ENCODE peak calls at places on chromosomes 3 and 15, in four cellular contexts. M, I, X and Q are unnamed samples.

GRCh38 chr3:108862865-108863798 is 40.5 kb downstream of the TRAT1 start:
- DNase-seq in M (no peak), I (no peak), X (peak; percentile 60), Q (no peak)

GRCh38 chr3:146342971-146343370 is 92.1 kb upstream of the PLSCR4 start:
- DNase-seq in M (no peak), I (no peak), X (peak; percentile 5), Q (no peak)

GRCh38 chr3:159131376-159131775 is 329.5 kb downstream of the MFSD1 start:
- DNase-seq in M (no peak), I (no peak), X (peak; percentile 5), Q (no peak)

GRCh38 chr3:57852896-57853295 is 96.8 kb downstream of the SLMAP start:
- DNase-seq in M (no peak), I (no peak), X (peak; percentile 32), Q (no peak)

GRCh38 chr3:188199386-188199785 is 45.4 kb downstream of the LPP start:
- DNase-seq in M (no peak), I (no peak), X (no peak), Q (no peak)

GRCh38 chr15:83283813-83284562 is 476 bp downstream of the BNC1 start:
- DNase-seq in M (no peak), I (peak; percentile 33), X (peak; percentile 62), Q (no peak)

GRCh38 chr3:188323067-188323842 is 169.3 kb downstream of the LPP start:
- DNase-seq in M (no peak), I (no peak), X (no peak), Q (no peak)

GRCh38 chr15:64013179-64014043 is 32.9 kb downstream of the DAPK2 start:
- DNase-seq in M (no peak), I (no peak), X (peak; percentile 19), Q (peak; percentile 61)

GRCh38 chr3:47865192-47865591 is 62.3 kb downstream of the DHX30 start:
- DNase-seq in M (no peak), I (no peak), X (peak; percentile 26), Q (no peak)

GRCh38 chr15:85730001-85730820 is 64.5 kb downstream of the KLHL25 start:
- DNase-seq in M (peak; percentile 61), I (no peak), X (peak; percentile 74), Q (peak; percentile 81)

GRCh38 chr3:138442433-138442832 is 8.0 kb downstream of the ESYT3 start:
- DNase-seq in M (no peak), I (no peak), X (peak; percentile 69), Q (peak; percentile 79)

GRCh38 chr3:133880287-133880686 is 15.4 kb downstream of the RAB6B start:
- DNase-seq in M (no peak), I (peak; percentile 15), X (no peak), Q (no peak)

GRCh38 chr15:73727330-73728018 is 25.7 kb downstream of the INSYN1 start:
- DNase-seq in M (no peak), I (no peak), X (peak; percentile 90), Q (no peak)

GRCh38 chr3:137764563-137765309 is 621 bp downstream of the SOX14 start:
- DNase-seq in M (no peak), I (peak; percentile 51), X (no peak), Q (peak; percentile 1)

GRCh38 chr3:16366-16765 is 180.2 kb upstream of the CHL1 start:
- DNase-seq in M (no peak), I (no peak), X (no peak), Q (no peak)

GRCh38 chr15:70054366-70054765 is 43.4 kb downstream of the TLE3 start:
- DNase-seq in M (no peak), I (no peak), X (no peak), Q (no peak)

GRCh38 chr3:132029182-132029902 is 5.5 kb downstream of the CPNE4 start:
- DNase-seq in M (peak; percentile 83), I (peak; percentile 96), X (peak; percentile 71), Q (peak; percentile 97)

GRCh38 chr3:90054306-90054705 is 946.9 kb downstream of the EPHA3 start:
- DNase-seq in M (no peak), I (no peak), X (no peak), Q (no peak)

DNA sequence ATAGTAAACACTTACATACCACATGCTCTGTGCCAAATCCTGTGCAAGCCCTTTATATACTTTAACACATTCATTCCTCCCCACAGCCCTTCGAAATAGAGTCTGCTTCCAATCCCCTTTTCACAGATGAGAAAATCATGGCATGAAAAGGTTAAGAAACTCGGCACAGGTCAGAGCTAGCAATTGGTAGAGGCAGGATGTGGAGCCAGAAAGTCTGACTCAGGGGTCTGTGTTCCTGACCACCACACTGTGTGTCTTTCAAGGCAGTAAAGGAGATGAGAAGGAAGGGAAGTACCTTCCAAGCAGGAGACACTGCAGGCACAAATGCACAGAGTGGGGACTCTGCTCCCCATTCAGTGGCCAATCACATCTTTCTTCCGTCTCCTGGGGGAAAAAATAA is 61.1 kb downstream of the SCN11A start:
- DNase-seq in M (no peak), I (no peak), X (peak; percentile 56), Q (no peak)
- H2BK12ac ChIP-seq in M (no peak overlapping the region), I (no peak overlapping the region), X (peak overlapping the region; percentile 15), Q (no peak overlapping the region)

DNA sequence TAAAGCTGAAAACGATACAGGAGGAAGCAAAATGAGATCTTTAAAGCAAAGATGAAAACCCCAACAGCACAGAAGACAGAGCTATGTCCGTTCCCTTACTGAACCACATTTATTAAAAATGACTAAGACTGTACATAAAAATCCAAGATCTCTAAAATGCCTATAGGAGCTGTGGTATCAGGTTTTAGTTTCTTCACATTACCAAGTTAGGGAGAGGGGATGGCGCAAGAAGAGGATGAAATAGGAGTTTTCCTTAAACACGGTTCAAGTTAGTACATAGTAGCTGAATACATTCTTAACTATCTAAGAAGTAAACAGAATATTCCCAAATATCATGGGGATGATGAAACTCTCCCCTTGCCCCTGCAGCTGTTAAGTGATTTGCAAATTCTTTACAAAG is 6.3 kb downstream of the EOMES start:
- DNase-seq in M (no peak), I (no peak), X (no peak), Q (no peak)
- H2BK5ac ChIP-seq in M (no peak overlapping the region), I (no peak overlapping the region), X (no peak overlapping the region), Q (no peak overlapping the region)

DNA sequence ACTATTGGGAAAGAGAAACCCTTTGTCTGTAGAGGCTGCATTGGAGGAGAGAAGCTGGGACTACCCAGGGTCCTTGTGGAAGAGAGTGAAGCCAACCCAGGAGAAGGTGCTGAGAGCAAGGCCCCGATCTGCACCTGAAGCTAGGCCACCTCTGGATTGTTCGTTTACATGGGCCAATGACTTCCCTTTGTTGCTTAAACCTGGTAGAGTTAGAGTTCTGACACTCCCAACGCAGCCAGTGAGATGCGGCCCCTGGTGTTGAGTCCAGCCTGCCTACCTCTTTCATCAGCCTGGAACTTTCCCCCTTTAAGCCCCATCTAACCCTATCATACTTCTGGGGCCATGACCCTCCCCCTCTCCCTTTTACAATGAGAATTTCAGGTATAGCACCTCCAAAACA is 30.8 kb downstream of the CCDC13 start:
- DNase-seq in M (no peak), I (peak; percentile 4), X (no peak), Q (no peak)
- H3K27ac ChIP-seq in M (no peak overlapping the region), I (no peak overlapping the region), X (no peak overlapping the region), Q (no peak overlapping the region)

DNA sequence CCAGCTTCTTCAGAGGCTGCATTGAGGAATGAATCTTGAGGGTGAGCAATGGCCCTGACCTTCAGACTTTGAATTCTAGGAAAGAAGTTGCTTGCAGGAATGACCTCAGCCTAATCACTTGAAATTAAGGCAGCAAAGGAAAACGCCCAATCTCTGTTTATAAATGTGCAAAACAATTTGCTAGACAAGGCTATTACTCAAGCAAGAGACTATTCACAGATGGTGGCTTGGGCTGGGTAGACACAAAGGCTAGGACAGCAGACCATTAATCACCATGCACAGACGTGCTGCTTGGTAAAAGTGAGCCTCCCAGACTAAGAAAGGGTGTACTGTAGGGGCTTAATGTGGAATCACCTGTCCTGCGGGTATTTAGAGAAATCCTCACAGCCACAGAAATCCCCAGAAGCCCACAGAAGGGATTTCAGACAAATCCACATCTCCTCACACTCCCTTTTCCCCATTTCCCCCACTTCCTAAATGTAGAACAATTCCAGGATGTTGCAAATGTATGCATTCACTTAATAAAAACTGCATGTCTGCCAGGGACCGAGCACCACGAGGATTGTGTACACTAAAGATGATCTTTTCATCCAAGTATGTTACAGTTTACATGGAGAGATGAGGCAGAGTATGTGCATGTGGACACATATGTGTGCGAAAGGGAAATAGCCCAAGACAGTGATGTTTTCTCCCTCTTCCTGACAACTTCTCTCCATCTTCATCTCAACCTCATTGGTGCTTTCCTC is 259.5 kb downstream of the THSD4 start:
- DNase-seq in M (no peak), I (no peak), X (peak; percentile 77), Q (peak; percentile 5)
- H2BK12ac ChIP-seq in M (no peak overlapping the region), I (no peak overlapping the region), X (no peak overlapping the region), Q (no peak overlapping the region)

DNA sequence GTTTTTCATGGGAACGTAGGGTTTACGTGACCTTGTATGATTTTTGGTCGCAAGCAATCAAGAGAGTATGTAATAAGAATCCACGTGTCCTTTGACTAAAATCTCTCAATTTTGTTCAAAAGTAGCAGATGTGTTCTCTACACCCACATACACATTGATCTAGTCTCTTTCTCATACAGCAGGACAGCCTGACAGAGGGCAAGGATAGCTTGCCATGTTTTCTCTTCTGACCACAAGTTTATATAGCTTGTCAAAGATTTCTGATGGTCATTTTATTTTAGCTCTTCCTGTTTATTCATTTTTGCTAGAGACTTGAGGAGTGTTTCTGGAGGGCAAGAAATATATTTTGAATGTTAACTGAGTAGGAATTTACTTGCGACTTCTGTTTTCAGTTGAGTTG is 570.2 kb upstream of the ALCAM start:
- DNase-seq in M (no peak), I (no peak), X (peak; percentile 46), Q (no peak)
- H2BK5ac ChIP-seq in M (no peak overlapping the region), I (no peak overlapping the region), X (no peak overlapping the region), Q (no peak overlapping the region)

GRCh38 chr15:57298204-57298603 is 78.1 kb upstream of the CGNL1 start:
- DNase-seq in M (no peak), I (no peak), X (peak; percentile 76), Q (no peak)

GRCh38 chr15:57298843-57299550 is 77.3 kb upstream of the CGNL1 start:
- DNase-seq in M (no peak), I (no peak), X (peak; percentile 24), Q (no peak)

GRCh38 chr15:57296473-57297162 is 79.7 kb upstream of the CGNL1 start:
- DNase-seq in M (no peak), I (peak; percentile 58), X (no peak), Q (no peak)

GRCh38 chr15:57297630-57298029 is 78.7 kb upstream of the CGNL1 start:
- DNase-seq in M (no peak), I (no peak), X (no peak), Q (no peak)

GRCh38 chr15:57297163-57297593 is 79.1 kb upstream of the CGNL1 start:
- DNase-seq in M (no peak), I (no peak), X (no peak), Q (no peak)
- H3K27ac ChIP-seq in M (no peak overlapping the region), I (no peak overlapping the region), X (no peak overlapping the region), Q (no peak overlapping the region)

GRCh38 chr3:10322355-10322715 is 1.4 kb upstream of the SEC13 start:
- DNase-seq in M (no peak), I (peak; percentile 52), X (no peak), Q (no peak)
- H2BK12ac ChIP-seq in M (no peak overlapping the region), I (no peak overlapping the region), X (peak overlapping the region; percentile 21), Q (no peak overlapping the region)

GRCh38 chr3:39150803-39151631 is 2.4 kb downstream of the CSRNP1 start:
- DNase-seq in M (peak; percentile 70), I (peak; percentile 72), X (peak; percentile 99), Q (peak; percentile 88)
- H2BK5ac ChIP-seq in M (no peak overlapping the region), I (no peak overlapping the region), X (peak overlapping the region; percentile 86), Q (peak overlapping the region; percentile 97)